ENCODE peak calls at places on chromosomes 2 and 18, in five cellular contexts. M is IMR-90, V is H9, T is mesenchymal stem cell, C is mesendoderm. R is an unnamed sample.

GRCh38 chr18:13530879-13531387 is 195.4 kb downstream of the FAM210A start:
- DNase-seq in M (peak), V (peak), C (peak), T (no peak), R (no peak)

GRCh38 chr2:38446418-38446817 is 69.3 kb upstream of the ATL2 start:
- DNase-seq in C (peak), M (no peak), T (no peak), V (no peak), R (no peak)

GRCh38 chr18:21914739-21915319 is 174.2 kb downstream of the MIB1 start:
- DNase-seq in T (peak), C (peak), V (peak), M (peak), R (no peak)

GRCh38 chr2:216692636-216693413 is 2.5 kb downstream of the IGFBP5 start:
- DNase-seq in M (peak), C (peak), T (peak), V (peak), R (no peak)

GRCh38 chr2:191459158-191459557 is 214.0 kb downstream of the MYO1B start:
- DNase-seq in T (no peak), M (no peak), C (no peak), V (no peak), R (no peak)

GRCh38 chr18:48085781-48086487 is 155.5 kb upstream of the SMAD2 start:
- DNase-seq in T (no peak), C (no peak), M (no peak), V (no peak), R (no peak)

GRCh38 chr2:112841399-112842044 is 4.9 kb upstream of the IL1B start:
- DNase-seq in C (no peak), T (no peak), M (no peak), V (no peak), R (no peak)

GRCh38 chr2:235320341-235320740 is 173.5 kb upstream of the AGAP1 start:
- DNase-seq in C (no peak), M (no peak), V (no peak), T (no peak), R (no peak)

GRCh38 chr2:68714866-68715265 is 19.7 kb upstream of the ARHGAP25 start:
- DNase-seq in V (no peak), C (no peak), M (no peak), T (no peak), R (no peak)

GRCh38 chr2:110812726-110813645 is 80.6 kb downstream of the ACOXL start:
- DNase-seq in V (no peak), M (no peak), C (no peak), T (no peak), R (no peak)

GRCh38 chr2:66305714-66306113 is 129.2 kb upstream of the MEIS1 start:
- DNase-seq in T (no peak), C (peak), M (peak), V (no peak), R (no peak)

GRCh38 chr2:165256618-165257017 is 17.4 kb downstream of the SCN2A start:
- DNase-seq in V (no peak), M (no peak), C (no peak), T (no peak), R (no peak)

GRCh38 chr18:6718255-6718654 is 11.3 kb upstream of the ARHGAP28 start:
- DNase-seq in C (peak), M (no peak), T (no peak), V (no peak), R (no peak)

GRCh38 chr2:30235008-30235655 is 3.8 kb downstream of the LBH start:
- DNase-seq in V (no peak), C (no peak), M (peak), T (no peak), R (no peak)

DNA sequence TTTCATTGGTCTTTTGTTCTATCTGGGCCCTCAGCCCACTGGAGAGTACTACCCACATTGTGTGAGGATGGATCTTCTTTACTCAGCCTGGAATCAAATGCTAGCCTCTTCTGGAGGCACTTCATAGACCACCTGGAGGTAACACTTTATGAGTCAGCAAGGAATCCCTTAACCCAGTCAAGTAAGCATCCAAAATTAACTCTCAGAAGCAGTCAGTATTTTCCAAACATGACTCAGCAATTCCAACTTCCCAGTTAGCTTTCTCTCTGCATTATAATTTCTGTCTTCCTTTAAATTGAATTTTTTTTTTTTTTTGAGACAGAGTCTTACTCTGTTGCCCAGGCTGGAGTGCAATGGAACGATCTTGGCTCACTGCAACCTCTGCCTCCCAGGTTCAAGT is 142.7 kb downstream of the ACKR3 start:
- DNase-seq in M (peak), C (no peak), T (peak), V (no peak), R (no peak)
- H2BK5ac ChIP-seq in M (no peak), C (no peak), T (no peak), V (no peak), R (no peak)

GRCh38 chr18:9663377-9663776 is 44.7 kb upstream of the RAB31 start:
- DNase-seq in C (no peak), M (no peak), V (no peak), T (no peak), R (no peak)
- H2BK5ac ChIP-seq in C (no peak), M (no peak), V (no peak), T (no peak), R (no peak)

GRCh38 chr18:67381608-67382150 is 134.8 kb downstream of the DSEL start:
- DNase-seq in M (no peak), V (no peak), T (no peak), C (no peak), R (no peak)
- H2BK5ac ChIP-seq in M (no peak), V (no peak), T (no peak), C (no peak), R (no peak)

DNA sequence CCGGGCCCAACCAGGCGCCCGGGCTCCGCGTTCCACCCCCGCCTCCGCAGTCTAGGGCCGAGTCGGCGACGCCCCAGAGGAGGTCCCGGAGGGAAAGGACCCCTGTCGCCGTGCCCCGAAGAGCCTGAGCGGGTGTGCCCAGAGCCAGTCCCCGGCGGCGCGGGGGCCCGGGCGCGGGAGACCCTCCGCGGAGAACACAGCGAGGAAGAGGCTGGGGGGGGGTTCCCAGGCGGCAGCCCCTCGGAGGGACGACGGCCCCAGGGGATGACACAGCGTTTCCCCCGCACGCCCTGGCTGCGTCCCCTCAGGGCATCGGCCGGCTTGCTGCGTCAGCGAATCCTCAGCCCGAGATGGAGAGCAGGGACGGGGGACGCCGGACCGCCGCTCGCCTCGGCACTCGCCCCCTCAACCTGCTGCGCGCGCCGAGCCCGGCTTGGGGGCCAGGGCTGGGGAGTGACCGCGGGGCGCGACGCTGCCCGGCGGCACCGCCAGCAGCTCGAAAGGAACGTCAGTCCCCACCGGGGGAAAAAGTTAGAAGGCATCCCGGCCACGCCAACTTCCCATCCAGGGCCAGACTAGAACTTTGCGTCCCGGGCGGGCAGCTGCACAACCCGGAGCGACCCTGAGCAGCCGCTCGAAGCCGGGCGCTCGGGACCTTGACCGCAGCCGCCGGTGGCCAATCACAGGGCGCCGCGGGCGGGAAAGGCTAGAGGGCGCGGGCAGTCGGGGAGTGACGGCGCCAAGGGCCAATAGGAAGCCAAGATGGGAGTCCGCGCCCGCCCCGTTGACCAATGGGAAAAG is 661 bp downstream of the SFXN5 start:
- DNase-seq in M (peak), C (peak), T (peak), V (peak), R (peak)
- H2BK5ac ChIP-seq in M (peak), C (no peak), T (peak), V (no peak), R (peak)

GRCh38 chr18:23825496-23825895 is 136.2 kb downstream of the LAMA3 start:
- DNase-seq in C (no peak), V (no peak), M (no peak), T (no peak), R (no peak)
- H2BK5ac ChIP-seq in C (no peak), V (no peak), M (no peak), T (no peak), R (no peak)

R was measured in H1.